ENCODE peak calls at places on chromosomes 11 and 22, in seven cellular contexts. P is HuH-7; U is H54; V is stimulated activated CD8-positive, alpha-beta memory T cell treated with anti-CD3 and anti-CD28 coated beads, Interleukin-7, amount 100 ng/mL, for 24 hours; O is left ventricle myocardium inferior; E is AG10803; B is anterior cingulate cortex. L is an unnamed sample.

GRCh38 chr11:97332271-97332670 is 942.5 kb downstream of the JRKL start:
- DNase-seq in P (no peak), V (no peak), B (no peak), U (no peak), O (no peak), E (no peak), L (no peak)

GRCh38 chr11:62664405-62665074 is 470 bp downstream of the C11orf98 start:
- DNase-seq in B (no peak), V (no peak), E (peak), O (peak), P (peak), U (peak), L (peak)

GRCh38 chr11:95152878-95153856 is 63.5 kb downstream of the ENDOD1 start:
- DNase-seq in O (no peak), U (no peak), B (no peak), E (no peak), V (no peak), P (no peak), L (no peak)

GRCh38 chr11:76666830-76667229 is 3.7 kb downstream of the LRRC32 start:
- DNase-seq in P (no peak), B (no peak), E (no peak), O (no peak), U (no peak), V (no peak), L (no peak)

GRCh38 chr11:23653071-23653675 is 792.9 kb upstream of the CCDC179 start:
- DNase-seq in U (no peak), E (no peak), P (no peak), O (no peak), V (no peak), B (no peak), L (no peak)

GRCh38 chr11:41660585-41660984 is 201.1 kb upstream of the LRRC4C start:
- DNase-seq in P (peak), E (no peak), B (no peak), U (no peak), V (no peak), O (no peak), L (no peak)

GRCh38 chr11:84333196-84333595 is 1047.0 kb upstream of the CCDC90B start:
- DNase-seq in U (no peak), E (no peak), V (no peak), P (no peak), B (no peak), O (no peak), L (no peak)

GRCh38 chr11:26741036-26741435 is 19.2 kb upstream of the SLC5A12 start:
- DNase-seq in V (no peak), U (no peak), O (no peak), B (no peak), P (no peak), E (peak), L (peak)

GRCh38 chr22:30310881-30311771 is 15.6 kb downstream of the TBC1D10A start:
- DNase-seq in U (no peak), O (peak), V (no peak), P (no peak), B (no peak), E (peak), L (peak)

GRCh38 chr11:57310630-57311086 is 14.1 kb downstream of the TNKS1BP1 start:
- DNase-seq in V (no peak), O (no peak), E (peak), B (no peak), P (peak), U (no peak), L (peak)

GRCh38 chr11:42077794-42078193 is 618.3 kb upstream of the LRRC4C start:
- DNase-seq in U (no peak), E (no peak), V (no peak), B (no peak), O (no peak), P (no peak), L (no peak)

GRCh38 chr11:108037211-108037610 is 28.5 kb downstream of the CUL5 start:
- DNase-seq in B (no peak), E (peak), U (no peak), O (no peak), P (no peak), V (no peak), L (no peak)

GRCh38 chr11:63765688-63766241 is 2.8 kb downstream of the ZFTA start:
- DNase-seq in V (no peak), O (no peak), B (no peak), E (no peak), U (no peak), P (no peak), L (no peak)

GRCh38 chr22:49544286-49544685 is 283.4 kb downstream of the BRD1 start:
- DNase-seq in O (no peak), P (no peak), B (no peak), U (no peak), E (no peak), V (no peak), L (no peak)

GRCh38 chr11:95108159-95108611 is 18.5 kb downstream of the ENDOD1 start:
- DNase-seq in P (no peak), O (peak), B (no peak), V (no peak), U (peak), E (peak), L (peak)

GRCh38 chr11:2529636-2530035 is 84.8 kb downstream of the KCNQ1 start:
- DNase-seq in B (no peak), V (no peak), U (no peak), P (no peak), E (no peak), O (peak), L (no peak)

GRCh38 chr22:17086301-17086700 is 1.5 kb downstream of the IL17RA start:
- DNase-seq in P (no peak), U (no peak), O (no peak), E (no peak), V (no peak), B (no peak), L (no peak)

GRCh38 chr11:65486570-65487466 is 12.0 kb upstream of the MALAT1 start:
- DNase-seq in B (no peak), V (no peak), P (no peak), O (no peak), E (no peak), U (no peak), L (no peak)

GRCh38 chr11:120912504-120912903 is 111.4 kb upstream of the TBCEL start:
- DNase-seq in E (peak), B (no peak), V (no peak), P (peak), U (peak), O (no peak), L (peak)

GRCh38 chr11:83257638-83258229 is 28.4 kb downstream of the CCDC90B start:
- DNase-seq in V (no peak), P (no peak), U (peak), E (peak), O (no peak), B (no peak), L (peak)

GRCh38 chr11:47950396-47950795 is 30.0 kb upstream of the PTPRJ start:
- DNase-seq in O (no peak), E (no peak), V (no peak), B (no peak), P (no peak), U (no peak), L (no peak)

GRCh38 chr22:17172172-17172833 is 13.2 kb upstream of the HDHD5 start:
- DNase-seq in E (no peak), O (peak), U (no peak), P (peak), B (no peak), V (no peak), L (no peak)

GRCh38 chr11:86484164-86484794 is 109.6 kb downstream of the CCDC81 start:
- DNase-seq in E (peak), U (peak), B (no peak), O (peak), P (no peak), V (no peak), L (peak)

GRCh38 chr11:72719144-72719543 is 33.1 kb downstream of the ARAP1 start:
- DNase-seq in O (peak), V (no peak), U (no peak), E (peak), B (no peak), P (no peak), L (peak)